ENCODE peak calls at places on chromosomes 2 and 18, in seven cellular contexts. W is ELF-1, O is B cell, G is hypothalamus, V is glutamatergic neuron, S is foreskin fibroblast, P is hippocampal formation. D is an unnamed sample.
A peak's percentile ranks its signal among the peaks of the same experiment; 100 is the strongest.

GRCh38 chr2:109448946-109449788 is 164.6 kb downstream of the SEPTIN10 start:
- DNase-seq in V (no peak), W (no peak), P (peak; percentile 21), O (no peak), S (no peak), G (no peak), D (no peak)

GRCh38 chr2:234558642-234559041 is 61.8 kb upstream of the ARL4C start:
- DNase-seq in P (no peak), G (no peak), W (no peak), O (no peak), V (no peak), S (no peak), D (no peak)

GRCh38 chr2:128693630-128694029 is 375.0 kb upstream of the HS6ST1 start:
- DNase-seq in V (no peak), P (no peak), O (no peak), S (no peak), W (no peak), G (no peak), D (peak; percentile 4)

GRCh38 chr18:49623571-49623970 is 61.7 kb downstream of the LIPG start:
- DNase-seq in G (no peak), W (no peak), P (no peak), S (no peak), V (no peak), O (no peak), D (no peak)

GRCh38 chr2:63840081-63840784 is 1.5 kb upstream of the UGP2 start:
- DNase-seq in P (no peak), O (peak; percentile 74), W (no peak), G (no peak), S (no peak), V (no peak), D (peak; percentile 33)

GRCh38 chr2:145511946-145512345 is 992.0 kb upstream of the ZEB2 start:
- DNase-seq in O (no peak), G (no peak), W (no peak), V (no peak), P (no peak), S (no peak), D (no peak)

GRCh38 chr2:121532347-121532766 is 1.7 kb downstream of the RNU4ATAC start:
- DNase-seq in V (no peak), P (no peak), W (no peak), G (no peak), S (peak; percentile 57), O (no peak), D (no peak)

GRCh38 chr2:100250645-100251044 is 71.7 kb downstream of the LONRF2 start:
- DNase-seq in P (no peak), S (no peak), G (no peak), O (peak; percentile 71), W (no peak), V (no peak), D (no peak)

GRCh38 chr18:24016643-24017042 is 2.1 kb downstream of the TTC39C start:
- DNase-seq in V (no peak), O (no peak), W (no peak), S (no peak), P (no peak), G (no peak), D (no peak)

GRCh38 chr2:235088608-235089020 is 136.8 kb downstream of the SH3BP4 start:
- DNase-seq in S (no peak), W (no peak), G (no peak), O (no peak), P (no peak), V (no peak), D (no peak)

GRCh38 chr2:180040146-180040925 is 33.2 kb upstream of the CWC22 start:
- DNase-seq in O (no peak), V (no peak), W (no peak), P (no peak), S (peak; percentile 88), G (no peak), D (no peak)

GRCh38 chr2:240983361-240983995 is 14.9 kb upstream of the SNED1 start:
- DNase-seq in V (peak; percentile 76), S (no peak), O (no peak), P (no peak), W (peak; percentile 87), G (no peak), D (peak; percentile 69)

GRCh38 chr2:37168217-37168981 is 11.6 kb upstream of the EIF2AK2 start:
- DNase-seq in V (no peak), G (no peak), S (peak; percentile 29), W (peak; percentile 64), P (no peak), O (no peak), D (peak; percentile 79)

GRCh38 chr2:70939001-70939846 is 3.5 kb downstream of the ATP6V1B1 start:
- DNase-seq in O (no peak), P (no peak), S (no peak), W (peak; percentile 83), V (no peak), G (no peak), D (no peak)

GRCh38 chr2:22056621-22057132 is 932.9 kb downstream of the TDRD15 start:
- DNase-seq in G (no peak), S (no peak), W (no peak), P (no peak), O (no peak), V (no peak), D (no peak)

GRCh38 chr2:200319587-200320337 is 13.3 kb downstream of the SPATS2L start:
- DNase-seq in G (no peak), V (no peak), O (no peak), W (no peak), P (no peak), S (no peak), D (no peak)

GRCh38 chr2:101690547-101691182 is 6.8 kb upstream of the MAP4K4 start:
- DNase-seq in O (no peak), P (no peak), S (no peak), G (no peak), V (no peak), W (no peak), D (no peak)

GRCh38 chr2:1799174-1799573 is 54.9 kb upstream of the PXDN start:
- DNase-seq in P (no peak), O (no peak), S (no peak), V (no peak), W (no peak), G (no peak), D (no peak)

GRCh38 chr2:133092571-133092970 is 422.6 kb upstream of the LYPD1 start:
- DNase-seq in O (no peak), S (no peak), W (no peak), V (no peak), G (no peak), P (no peak), D (no peak)

GRCh38 chr18:24488824-24489493 is 28.5 kb downstream of the HRH4 start:
- DNase-seq in P (peak; percentile 67), W (peak; percentile 25), O (no peak), S (no peak), G (no peak), V (no peak), D (peak; percentile 55)

GRCh38 chr18:26448714-26449159 is 99.6 kb downstream of the KCTD1 start:
- DNase-seq in S (no peak), G (no peak), P (no peak), O (no peak), V (no peak), W (no peak), D (no peak)

GRCh38 chr2:160006466-160006865 is 55.9 kb downstream of the PLA2R1 start:
- DNase-seq in S (no peak), P (no peak), O (no peak), V (no peak), G (no peak), W (no peak), D (no peak)

GRCh38 chr2:220334210-220334609 is 706.8 kb downstream of the SLC4A3 start:
- DNase-seq in O (no peak), P (no peak), V (no peak), W (no peak), G (no peak), S (peak; percentile 23), D (no peak)

GRCh38 chr2:37523861-37524362 is 147.5 kb downstream of the CDC42EP3 start:
- DNase-seq in V (no peak), G (no peak), O (no peak), W (no peak), P (peak; percentile 25), S (peak; percentile 76), D (no peak)

GRCh38 chr2:1790996-1791395 is 46.7 kb upstream of the PXDN start:
- DNase-seq in P (no peak), G (no peak), O (no peak), V (no peak), W (no peak), S (no peak), D (no peak)

GRCh38 chr2:55420901-55421300 is 1.2 kb upstream of the CCDC88A start:
- DNase-seq in P (no peak), G (no peak), S (no peak), V (no peak), W (no peak), O (no peak), D (no peak)

GRCh38 chr2:429575-430254 is 141.8 kb upstream of the ALKAL2 start:
- DNase-seq in G (no peak), W (no peak), O (no peak), P (no peak), S (no peak), V (no peak), D (no peak)

GRCh38 chr2:26318950-26319349 is 27.0 kb upstream of the SELENOI start:
- DNase-seq in V (no peak), O (no peak), S (no peak), G (no peak), W (no peak), P (no peak), D (no peak)

GRCh38 chr2:39464867-39465266 is 27.8 kb upstream of the MAP4K3 start:
- DNase-seq in P (no peak), O (no peak), S (no peak), G (no peak), W (no peak), V (no peak), D (no peak)

D was measured in GM10248.